ENCODE peak calls at places on chromosomes 2 and 18, in five cellular contexts. L is AG10803; X is activated T-helper 9 cell treated with anti-CD3 and anti-CD28 coated beads, Interleukin-2, amount 50 U/mL, for 16 hours; Q is CD8-positive, alpha-beta memory T cell; Y is WTC11. E is an unnamed sample.

GRCh38 chr2:177633111-177633510 is 240.5 kb downstream of the AGPS start:
- DNase-seq in L (no peak), X (no peak), Q (no peak), Y (no peak), E (no peak)

GRCh38 chr2:69955029-69955428 is 6.4 kb downstream of the ASPRV1 start:
- DNase-seq in L (no peak), X (no peak), Q (no peak), Y (no peak), E (no peak)

GRCh38 chr18:31268985-31269406 is 49.0 kb upstream of the DSG1 start:
- DNase-seq in L (no peak), X (no peak), Q (no peak), Y (no peak), E (no peak)

GRCh38 chr18:26482567-26482966 is 65.8 kb downstream of the KCTD1 start:
- DNase-seq in L (no peak), X (no peak), Q (no peak), Y (peak), E (no peak)

GRCh38 chr18:13585379-13586153 is 140.8 kb downstream of the FAM210A start:
- DNase-seq in L (no peak), X (no peak), Q (no peak), Y (no peak), E (no peak)

GRCh38 chr18:58231930-58232329 is 187.9 kb downstream of the NEDD4L start:
- DNase-seq in L (no peak), X (no peak), Q (no peak), Y (no peak), E (no peak)

GRCh38 chr2:66443977-66444855 is 9.3 kb downstream of the MEIS1 start:
- DNase-seq in L (peak), X (no peak), Q (no peak), Y (peak), E (no peak)

GRCh38 chr18:2960983-2961696 is 51.8 kb downstream of the LPIN2 start:
- DNase-seq in L (no peak), X (no peak), Q (no peak), Y (no peak), E (no peak)

GRCh38 chr18:76388261-76388660 is 106.8 kb downstream of the ZNF516 start:
- DNase-seq in L (no peak), X (no peak), Q (no peak), Y (no peak), E (no peak)